ENCODE peak calls at places on chromosomes 1 and 21, in eight cellular contexts. T is NCI-H1436; W is A549; O is activated T-cell treated with anti-CD3 and anti-CD28 coated beads, Interleukin-2, amount 50 U/mL, for 72 hours; Y is left colon; J is Caki2; B is lower lobe of right lung; C is Right ventricle myocardium superior. H is an unnamed sample.

GRCh38 chr21:41966872-41967621 is 13.2 kb upstream of the C2CD2 start:
- DNase-seq in C (peak), Y (no peak), B (no peak), J (no peak), W (no peak), O (no peak), T (no peak), H (no peak)

GRCh38 chr1:199064971-199065370 is 426.1 kb downstream of the PTPRC start:
- DNase-seq in C (no peak), B (no peak), W (no peak), Y (no peak), J (no peak), O (no peak), T (no peak), H (no peak)

GRCh38 chr1:177209357-177209756 is 38.6 kb downstream of the BRINP2 start:
- DNase-seq in T (no peak), W (peak), J (peak), C (peak), Y (peak), O (no peak), B (peak), H (no peak)

GRCh38 chr1:198925575-198925974 is 286.7 kb downstream of the PTPRC start:
- DNase-seq in C (no peak), B (no peak), Y (no peak), T (no peak), J (no peak), O (no peak), W (no peak), H (no peak)

GRCh38 chr1:70090875-70091274 is 114.5 kb downstream of the LRRC40 start:
- DNase-seq in T (no peak), O (no peak), B (no peak), W (no peak), Y (no peak), C (no peak), J (no peak), H (no peak)

GRCh38 chr1:114353233-114353632 is 157.8 kb downstream of the TRIM33 start:
- DNase-seq in W (no peak), T (peak), J (no peak), O (no peak), C (peak), Y (peak), B (peak), H (no peak)

GRCh38 chr1:41566274-41566885 is 81.9 kb upstream of the EDN2 start:
- DNase-seq in O (no peak), J (no peak), Y (no peak), T (no peak), W (no peak), C (no peak), B (no peak), H (no peak)

GRCh38 chr1:29269356-29269755 is 33.0 kb downstream of the PTPRU start:
- DNase-seq in Y (no peak), J (no peak), C (no peak), O (no peak), T (no peak), B (peak), W (no peak), H (no peak)

GRCh38 chr1:162384601-162385279 is 3.2 kb downstream of the C1orf226 start:
- DNase-seq in B (no peak), C (no peak), T (no peak), W (no peak), J (no peak), Y (no peak), O (no peak), H (no peak)

GRCh38 chr1:197599789-197600188 is 175.5 kb downstream of the DENND1B start:
- DNase-seq in Y (no peak), C (no peak), O (no peak), T (no peak), B (no peak), J (no peak), W (no peak), H (no peak)

GRCh38 chr1:193926956-193927355 is 740.5 kb upstream of the B3GALT2 start:
- DNase-seq in J (no peak), T (no peak), C (peak), O (no peak), W (no peak), B (no peak), Y (no peak), H (no peak)

GRCh38 chr1:160354388-160354985 is 11.3 kb downstream of the NCSTN start:
- DNase-seq in W (peak), Y (no peak), T (no peak), O (no peak), C (no peak), B (no peak), J (no peak), H (no peak)

GRCh38 chr1:103788377-103788776 is 38.7 kb downstream of the AMY1C start:
- DNase-seq in Y (no peak), W (no peak), T (peak), C (no peak), O (no peak), J (no peak), B (no peak), H (no peak)

GRCh38 chr1:6601865-6602668 is 602 bp downstream of the KLHL21 start:
- DNase-seq in B (peak), C (peak), W (no peak), O (peak), J (peak), Y (no peak), T (no peak), H (no peak)

GRCh38 chr1:42469727-42470126 is 6.6 kb downstream of the CCDC30 start:
- DNase-seq in B (no peak), J (no peak), C (no peak), Y (no peak), W (no peak), O (no peak), T (no peak), H (no peak)

GRCh38 chr1:156461781-156462647 is 38.6 kb downstream of the MEF2D start:
- DNase-seq in O (no peak), T (no peak), B (no peak), J (peak), W (no peak), C (no peak), Y (peak), H (no peak)

GRCh38 chr1:67735806-67736627 is 51.0 kb downstream of the GADD45A start:
- DNase-seq in J (peak), O (peak), B (peak), Y (peak), T (no peak), C (peak), W (peak), H (no peak)

GRCh38 chr1:116873680-116874271 is 35.9 kb upstream of the PTGFRN start:
- DNase-seq in B (no peak), O (peak), T (no peak), J (no peak), C (no peak), W (no peak), Y (no peak), H (no peak)

GRCh38 chr1:229128209-229128608 is 142.7 kb upstream of the RAB4A start:
- DNase-seq in C (no peak), J (no peak), W (no peak), B (no peak), O (no peak), Y (no peak), T (no peak), H (no peak)

GRCh38 chr1:226736908-226737818 is 1.9 kb downstream of the ITPKB start:
- DNase-seq in Y (no peak), W (no peak), J (no peak), C (peak), T (no peak), B (peak), O (peak), H (no peak)

GRCh38 chr21:37767984-37768383 is 148.3 kb downstream of the KCNJ6 start:
- DNase-seq in O (no peak), C (no peak), W (no peak), Y (no peak), J (peak), T (no peak), B (no peak), H (no peak)

GRCh38 chr1:53541761-53542550 is 82.8 kb downstream of the DMRTB1 start:
- DNase-seq in W (peak), J (peak), B (peak), C (peak), T (peak), Y (no peak), O (no peak), H (no peak)

GRCh38 chr1:7256526-7256925 is 471.3 kb downstream of the CAMTA1 start:
- DNase-seq in J (no peak), C (no peak), B (no peak), Y (no peak), W (no peak), O (no peak), T (no peak), H (no peak)

GRCh38 chr1:178352790-178353416 is 143.9 kb downstream of the CLEC20A start:
- DNase-seq in C (no peak), O (no peak), Y (no peak), W (no peak), T (no peak), J (no peak), B (no peak), H (no peak)

GRCh38 chr1:24386241-24386640 is 27.3 kb downstream of the STPG1 start:
- DNase-seq in J (no peak), W (no peak), C (no peak), Y (no peak), O (no peak), T (peak), B (no peak), H (no peak)

GRCh38 chr1:7375781-7376660 is 395.1 kb upstream of the VAMP3 start:
- DNase-seq in O (no peak), C (no peak), W (no peak), T (no peak), B (no peak), J (no peak), Y (no peak), H (no peak)

GRCh38 chr1:89546934-89547562 is 22.4 kb downstream of the LRRC8B start:
- DNase-seq in O (no peak), Y (no peak), T (no peak), B (no peak), C (no peak), J (no peak), W (no peak), H (no peak)

H was measured in GM18507.